ENCODE peak calls at places on chromosomes 16 and 17, in five cellular contexts. One of them, this sample, is unnamed.

GRCh38 chr17:53548252-53548651 is 274.5 kb upstream of the KIF2B start:
- DNase-seq in HFF-Myc: no peak
- DNase-seq in GM10248: no peak
- DNase-seq in fibroblast of lung: no peak
- DNase-seq in lower leg skin: no peak
- DNase-seq in this sample: no peak

GRCh38 chr16:3902731-3903130 is 22.2 kb upstream of the CREBBP start:
- DNase-seq in lower leg skin: no peak
- DNase-seq in fibroblast of lung: no peak
- DNase-seq in HFF-Myc: no peak
- DNase-seq in GM10248: no peak
- DNase-seq in this sample: peak

GRCh38 chr17:7579001-7579838 is at the start of gene CD68:
- DNase-seq in GM10248: peak
- DNase-seq in lower leg skin: peak
- DNase-seq in fibroblast of lung: peak
- DNase-seq in HFF-Myc: peak
- DNase-seq in this sample: peak

GRCh38 chr17:44133918-44134476 is 7.7 kb upstream of the HROB start:
- DNase-seq in HFF-Myc: no peak
- DNase-seq in fibroblast of lung: no peak
- DNase-seq in lower leg skin: no peak
- DNase-seq in GM10248: no peak
- DNase-seq in this sample: no peak

GRCh38 chr16:16001856-16002255 is 52.4 kb downstream of the ABCC1 start:
- DNase-seq in GM10248: no peak
- DNase-seq in fibroblast of lung: no peak
- DNase-seq in lower leg skin: no peak
- DNase-seq in HFF-Myc: no peak
- DNase-seq in this sample: no peak

GRCh38 chr17:77327566-77328463 is 187.0 kb downstream of the SEC14L1 start:
- DNase-seq in HFF-Myc: no peak
- DNase-seq in lower leg skin: peak
- DNase-seq in GM10248: no peak
- DNase-seq in fibroblast of lung: no peak
- DNase-seq in this sample: no peak

GRCh38 chr17:45221081-45221996 is at the start of gene FMNL1:
- DNase-seq in lower leg skin: peak
- DNase-seq in GM10248: peak
- DNase-seq in HFF-Myc: no peak
- DNase-seq in fibroblast of lung: no peak
- DNase-seq in this sample: no peak

GRCh38 chr17:13355054-13355453 is 246.7 kb downstream of the HS3ST3A1 start:
- DNase-seq in fibroblast of lung: no peak
- DNase-seq in GM10248: no peak
- DNase-seq in lower leg skin: no peak
- DNase-seq in HFF-Myc: no peak
- DNase-seq in this sample: no peak

GRCh38 chr17:59760164-59760563 is 52.7 kb downstream of the VMP1 start:
- DNase-seq in HFF-Myc: no peak
- DNase-seq in lower leg skin: no peak
- DNase-seq in GM10248: no peak
- DNase-seq in fibroblast of lung: no peak
- DNase-seq in this sample: no peak

GRCh38 chr17:78226055-78226751 is 5.2 kb upstream of the TMEM235 start:
- DNase-seq in GM10248: no peak
- DNase-seq in lower leg skin: no peak
- DNase-seq in fibroblast of lung: no peak
- DNase-seq in HFF-Myc: no peak
- DNase-seq in this sample: no peak

GRCh38 chr17:34730816-34731215 is 151.4 kb downstream of the TMEM132E start:
- DNase-seq in lower leg skin: peak
- DNase-seq in HFF-Myc: no peak
- DNase-seq in fibroblast of lung: no peak
- DNase-seq in GM10248: no peak
- DNase-seq in this sample: no peak

GRCh38 chr17:37769050-37769449 is 24.2 kb upstream of the HNF1B start:
- DNase-seq in HFF-Myc: no peak
- DNase-seq in fibroblast of lung: no peak
- DNase-seq in GM10248: no peak
- DNase-seq in lower leg skin: no peak
- DNase-seq in this sample: no peak

GRCh38 chr17:17141860-17142552 is 64.1 kb downstream of the PLD6 start:
- DNase-seq in fibroblast of lung: peak
- DNase-seq in HFF-Myc: no peak
- DNase-seq in GM10248: peak
- DNase-seq in lower leg skin: no peak
- DNase-seq in this sample: no peak

GRCh38 chr16:69613283-69614154 is 47.8 kb downstream of the NFAT5 start:
- DNase-seq in lower leg skin: no peak
- DNase-seq in fibroblast of lung: peak
- DNase-seq in HFF-Myc: no peak
- DNase-seq in GM10248: peak
- DNase-seq in this sample: peak

GRCh38 chr17:33292184-33292980 is 713 bp downstream of the ASIC2 start:
- DNase-seq in fibroblast of lung: peak
- DNase-seq in GM10248: peak
- DNase-seq in HFF-Myc: no peak
- DNase-seq in lower leg skin: no peak
- DNase-seq in this sample: no peak

GRCh38 chr17:2120550-2121335 is 65.8 kb downstream of the HIC1 start:
- DNase-seq in fibroblast of lung: peak
- DNase-seq in GM10248: no peak
- DNase-seq in HFF-Myc: peak
- DNase-seq in lower leg skin: peak
- DNase-seq in this sample: peak

GRCh38 chr17:40323731-40324650 is 15.0 kb downstream of the RARA start:
- DNase-seq in lower leg skin: peak
- DNase-seq in fibroblast of lung: peak
- DNase-seq in HFF-Myc: no peak
- DNase-seq in GM10248: no peak
- DNase-seq in this sample: no peak

GRCh38 chr17:42118545-42118944 is 2.6 kb downstream of the KAT2A start:
- DNase-seq in HFF-Myc: no peak
- DNase-seq in fibroblast of lung: no peak
- DNase-seq in GM10248: peak
- DNase-seq in lower leg skin: no peak
- DNase-seq in this sample: peak

GRCh38 chr17:10767237-10767636 is 36.7 kb downstream of the TMEM238L start:
- DNase-seq in GM10248: no peak
- DNase-seq in fibroblast of lung: no peak
- DNase-seq in lower leg skin: peak
- DNase-seq in HFF-Myc: no peak
- DNase-seq in this sample: no peak

GRCh38 chr17:21357696-21358095 is 18.5 kb upstream of the KCNJ12 start:
- DNase-seq in HFF-Myc: no peak
- DNase-seq in lower leg skin: no peak
- DNase-seq in fibroblast of lung: no peak
- DNase-seq in GM10248: no peak
- DNase-seq in this sample: no peak

GRCh38 chr17:17381438-17382059 is 78.4 kb downstream of the NT5M start:
- DNase-seq in GM10248: no peak
- DNase-seq in fibroblast of lung: no peak
- DNase-seq in HFF-Myc: no peak
- DNase-seq in lower leg skin: no peak
- DNase-seq in this sample: no peak

GRCh38 chr16:73743665-73744496 is 552.7 kb upstream of the PSMD7 start:
- DNase-seq in lower leg skin: no peak
- DNase-seq in GM10248: no peak
- DNase-seq in HFF-Myc: no peak
- DNase-seq in fibroblast of lung: no peak
- DNase-seq in this sample: peak

GRCh38 chr17:69320908-69321238 is 6.1 kb downstream of the ABCA5 start:
- DNase-seq in HFF-Myc: no peak
- DNase-seq in GM10248: no peak
- DNase-seq in lower leg skin: no peak
- DNase-seq in fibroblast of lung: no peak
- DNase-seq in this sample: no peak

GRCh38 chr16:58418026-58418425 is 25.8 kb downstream of the GINS3 start:
- DNase-seq in GM10248: no peak
- DNase-seq in HFF-Myc: no peak
- DNase-seq in fibroblast of lung: no peak
- DNase-seq in lower leg skin: no peak
- DNase-seq in this sample: no peak

GRCh38 chr17:16298140-16298662 is 55.1 kb downstream of the CENPV start:
- DNase-seq in GM10248: no peak
- DNase-seq in HFF-Myc: no peak
- DNase-seq in fibroblast of lung: no peak
- DNase-seq in lower leg skin: no peak
- DNase-seq in this sample: no peak

GRCh38 chr17:39939588-39940419 is 12.3 kb downstream of the LRRC3C start:
- DNase-seq in fibroblast of lung: peak
- DNase-seq in HFF-Myc: peak
- DNase-seq in GM10248: peak
- DNase-seq in lower leg skin: no peak
- DNase-seq in this sample: no peak

GRCh38 chr16:66152841-66153525 is 213.5 kb upstream of the CDH5 start:
- DNase-seq in GM10248: no peak
- DNase-seq in fibroblast of lung: peak
- DNase-seq in HFF-Myc: no peak
- DNase-seq in lower leg skin: no peak
- DNase-seq in this sample: no peak
- TF ChIP-seq CTCF in GM10248: no peak
- TF ChIP-seq CTCF in fibroblast of lung: no peak
- TF ChIP-seq CTCF in HFF-Myc: no peak
- TF ChIP-seq CTCF in lower leg skin: no peak
- TF ChIP-seq CTCF in this sample: no peak

DNA sequence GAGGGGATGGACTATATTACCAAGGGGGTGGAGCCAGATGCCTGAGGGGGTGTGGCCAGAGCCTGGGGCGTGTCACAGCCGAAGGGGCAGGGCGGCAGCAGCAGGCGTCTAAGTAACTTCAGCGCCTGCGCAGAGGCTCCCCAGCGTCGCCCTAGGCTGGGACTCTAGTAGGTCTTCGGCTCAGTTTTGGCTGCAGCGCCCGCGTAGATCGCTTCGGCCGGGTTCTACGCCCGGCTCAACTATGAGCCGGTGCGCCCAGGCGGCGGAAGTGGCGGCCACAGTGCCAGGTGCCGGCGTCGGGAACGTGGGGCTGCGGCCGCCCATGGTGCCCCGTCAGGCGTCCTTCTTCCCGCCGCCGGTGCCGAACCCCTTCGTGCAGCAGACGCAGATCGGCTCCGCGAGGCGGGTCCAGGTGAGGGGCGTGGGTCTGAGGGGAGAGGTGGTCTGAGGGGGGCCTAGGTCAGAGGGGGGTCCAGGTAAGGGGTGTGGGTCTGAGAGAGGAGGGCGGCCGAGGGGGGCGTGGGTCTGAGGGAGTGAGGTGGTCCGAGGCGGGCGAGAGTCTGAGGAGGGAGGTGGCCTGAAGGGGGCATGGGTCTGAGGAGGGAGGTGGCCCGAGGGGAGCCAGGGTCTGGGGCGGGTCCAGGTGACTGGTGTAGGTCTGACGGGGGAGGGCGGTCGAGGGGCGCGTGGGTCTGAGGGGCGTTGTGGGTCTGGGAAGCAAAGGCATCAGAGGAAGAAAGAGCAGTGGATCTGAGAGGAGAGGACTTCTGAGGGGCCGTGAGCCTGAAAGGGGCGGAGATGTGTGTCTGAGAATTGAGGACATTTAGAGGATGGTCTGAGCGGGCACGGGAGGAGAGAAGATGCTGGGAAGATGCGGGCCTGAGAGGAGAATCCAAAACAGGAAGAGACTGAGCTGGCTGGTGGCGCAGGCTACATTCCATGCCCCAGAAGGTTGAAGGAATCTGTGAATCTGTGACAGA is at the start of gene LPCAT2:
- DNase-seq in lower leg skin: peak
- DNase-seq in fibroblast of lung: peak
- DNase-seq in HFF-Myc: peak
- DNase-seq in GM10248: peak
- DNase-seq in this sample: peak
- TF ChIP-seq CTCF in lower leg skin: no peak
- TF ChIP-seq CTCF in fibroblast of lung: no peak
- TF ChIP-seq CTCF in HFF-Myc: no peak
- TF ChIP-seq CTCF in GM10248: no peak
- TF ChIP-seq CTCF in this sample: no peak

GRCh38 chr16:391885-392335 is 5.1 kb upstream of the NME4 start:
- DNase-seq in HFF-Myc: peak
- DNase-seq in fibroblast of lung: peak
- DNase-seq in lower leg skin: peak
- DNase-seq in GM10248: peak
- DNase-seq in this sample: peak

GRCh38 chr16:396199-396598 is 800 bp upstream of the NME4 start:
- DNase-seq in GM10248: no peak
- DNase-seq in HFF-Myc: no peak
- DNase-seq in lower leg skin: no peak
- DNase-seq in fibroblast of lung: no peak
- DNase-seq in this sample: no peak

GRCh38 chr16:389317-389716 is 7.5 kb upstream of the PGAP6 start:
- DNase-seq in fibroblast of lung: no peak
- DNase-seq in lower leg skin: no peak
- DNase-seq in HFF-Myc: no peak
- DNase-seq in GM10248: no peak
- DNase-seq in this sample: no peak

GRCh38 chr16:396605-397004 is 394 bp upstream of the NME4 start:
- DNase-seq in HFF-Myc: no peak
- DNase-seq in lower leg skin: no peak
- DNase-seq in GM10248: no peak
- DNase-seq in fibroblast of lung: peak
- DNase-seq in this sample: no peak

GRCh38 chr16:392450-393027 is 4.5 kb upstream of the NME4 start:
- DNase-seq in GM10248: no peak
- DNase-seq in lower leg skin: no peak
- DNase-seq in fibroblast of lung: no peak
- DNase-seq in HFF-Myc: no peak
- DNase-seq in this sample: no peak
- TF ChIP-seq CTCF in GM10248: no peak
- TF ChIP-seq CTCF in lower leg skin: no peak
- TF ChIP-seq CTCF in fibroblast of lung: no peak
- TF ChIP-seq CTCF in HFF-Myc: no peak
- TF ChIP-seq CTCF in this sample: no peak

GRCh38 chr16:67934306-67935095 is 2.1 kb downstream of the PSMB10 start:
- DNase-seq in lower leg skin: peak
- DNase-seq in GM10248: no peak
- DNase-seq in HFF-Myc: no peak
- DNase-seq in fibroblast of lung: no peak
- DNase-seq in this sample: no peak
- TF ChIP-seq CTCF in lower leg skin: no peak
- TF ChIP-seq CTCF in GM10248: no peak
- TF ChIP-seq CTCF in HFF-Myc: no peak
- TF ChIP-seq CTCF in fibroblast of lung: no peak
- TF ChIP-seq CTCF in this sample: no peak

This sample was measured in MCF 10A.